ENCODE peak calls at places on chromosomes 16 and 17, in seven cellular contexts. N is heart right ventricle, Y is H9, E is stomach, J is epithelial cell of esophagus, D is tibial nerve, B is progenitor cell of endocrine pancreas. Z is an unnamed sample.

GRCh38 chr16:10036951-10037350 is 145.3 kb downstream of the GRIN2A start:
- DNase-seq in B (no peak), J (no peak), E (no peak), Y (no peak), D (no peak), N (no peak), Z (no peak)

GRCh38 chr17:81097134-81097942 is 62.4 kb downstream of the BAIAP2 start:
- DNase-seq in N (peak; percentile 76), E (peak; percentile 74), J (peak; percentile 82), B (peak; percentile 43), Y (peak; percentile 87), D (peak; percentile 83), Z (peak; percentile 53)

GRCh38 chr16:535446-536405 is 8.2 kb downstream of the CAPN15 start:
- DNase-seq in J (peak; percentile 83), B (no peak), N (no peak), D (no peak), Y (no peak), E (peak; percentile 81), Z (no peak)

GRCh38 chr17:81165246-81166032 is at the start of gene PVALEF:
- DNase-seq in N (no peak), B (peak; percentile 48), D (no peak), E (no peak), J (no peak), Y (peak; percentile 63), Z (no peak)

GRCh38 chr17:7080445-7081041 is 492 bp upstream of the CLEC10A start:
- DNase-seq in B (no peak), N (peak; percentile 39), J (no peak), Y (no peak), D (peak; percentile 21), E (no peak), Z (no peak)

GRCh38 chr17:73231363-73231762 is 30.3 kb downstream of the CPSF4L start:
- DNase-seq in B (no peak), N (no peak), J (no peak), D (no peak), Y (no peak), E (no peak), Z (no peak)

GRCh38 chr16:66226762-66227161 is 139.7 kb upstream of the CDH5 start:
- DNase-seq in J (no peak), N (peak; percentile 44), E (no peak), B (no peak), Y (no peak), D (no peak), Z (no peak)

GRCh38 chr17:82520041-82520910 is 744 bp downstream of the FOXK2 start:
- DNase-seq in N (peak; percentile 35), Y (no peak), D (no peak), J (peak; percentile 41), E (no peak), B (no peak), Z (peak; percentile 45)

GRCh38 chr16:86296263-86296662 is 214.1 kb upstream of the FOXF1 start:
- DNase-seq in J (no peak), B (no peak), E (no peak), Y (no peak), N (no peak), D (no peak), Z (no peak)

GRCh38 chr16:28139530-28139929 is 72.2 kb downstream of the XPO6 start:
- DNase-seq in E (no peak), D (no peak), J (no peak), B (no peak), Y (no peak), N (no peak), Z (no peak)

GRCh38 chr17:32102697-32103096 is 39.6 kb upstream of the RHOT1 start:
- DNase-seq in N (no peak), B (no peak), J (no peak), D (no peak), E (no peak), Y (no peak), Z (no peak)

GRCh38 chr17:82668631-82669099 is 20.4 kb upstream of the WDR45B start:
- DNase-seq in J (peak; percentile 62), N (peak; percentile 72), Y (peak; percentile 91), E (peak; percentile 83), D (no peak), B (peak; percentile 40), Z (peak; percentile 25)

GRCh38 chr16:14036869-14037268 is 34.2 kb upstream of the MRTFB start:
- DNase-seq in N (no peak), Y (no peak), B (no peak), E (no peak), D (no peak), J (no peak), Z (no peak)

GRCh38 chr17:36932383-36933173 is 4.7 kb upstream of the LHX1 start:
- DNase-seq in B (no peak), Y (peak; percentile 27), J (no peak), D (no peak), E (no peak), N (no peak), Z (no peak)

GRCh38 chr17:13395872-13396271 is 205.9 kb downstream of the HS3ST3A1 start:
- DNase-seq in Y (no peak), N (no peak), D (no peak), J (peak; percentile 42), E (no peak), B (no peak), Z (no peak)

GRCh38 chr16:1746693-1747195 is 24.6 kb downstream of the NME3 start:
- DNase-seq in B (no peak), J (no peak), N (no peak), Y (no peak), E (no peak), D (no peak), Z (no peak)

GRCh38 chr17:63173450-63173849 is 207.4 kb downstream of the TANC2 start:
- DNase-seq in Y (no peak), N (no peak), B (no peak), D (no peak), J (peak; percentile 45), E (no peak), Z (no peak)

GRCh38 chr17:8053600-8053999 is 14.7 kb downstream of the ALOX15B start:
- DNase-seq in B (no peak), J (peak; percentile 36), D (no peak), E (no peak), Y (no peak), N (no peak), Z (no peak)

GRCh38 chr16:68086336-68086821 is 1.2 kb downstream of the NFATC3 start:
- DNase-seq in D (no peak), B (no peak), N (no peak), J (peak; percentile 55), E (no peak), Y (no peak), Z (no peak)

GRCh38 chr16:87474566-87474996 is 18.2 kb downstream of the ZCCHC14 start:
- DNase-seq in D (no peak), N (no peak), J (no peak), E (no peak), B (no peak), Y (no peak), Z (no peak)

GRCh38 chr16:87028481-87029320 is 288.5 kb downstream of the C16orf95 start:
- DNase-seq in Y (no peak), N (no peak), J (no peak), D (no peak), B (no peak), E (no peak), Z (no peak)

GRCh38 chr17:56676807-56677206 is 83.3 kb downstream of the NOG start:
- DNase-seq in E (no peak), B (no peak), N (no peak), D (no peak), Y (no peak), J (peak; percentile 27), Z (no peak)
- TF ChIP-seq CTCF in E (no peak), B (no peak), N (no peak), D (no peak), Y (no peak), J (peak; percentile 26), Z (no peak)

GRCh38 chr17:45013021-45013997 is 38.1 kb downstream of the DCAKD start:
- DNase-seq in Y (peak; percentile 63), D (no peak), J (no peak), E (no peak), N (peak; percentile 36), B (no peak), Z (no peak)

GRCh38 chr17:45016237-45016636 is 35.2 kb downstream of the DCAKD start:
- DNase-seq in D (no peak), J (no peak), Y (no peak), N (no peak), E (no peak), B (no peak), Z (no peak)

GRCh38 chr17:45019177-45019711 is 32.2 kb downstream of the DCAKD start:
- DNase-seq in Y (no peak), N (peak; percentile 67), E (peak; percentile 61), J (peak; percentile 55), B (peak; percentile 47), D (no peak), Z (peak; percentile 38)

GRCh38 chr17:45018514-45019176 is 32.8 kb downstream of the DCAKD start:
- DNase-seq in E (no peak), J (no peak), N (peak; percentile 41), B (no peak), D (no peak), Y (no peak), Z (peak; percentile 24)

GRCh38 chr17:45016823-45017222 is 34.6 kb downstream of the DCAKD start:
- DNase-seq in Y (peak; percentile 81), J (peak; percentile 56), N (no peak), D (no peak), B (no peak), E (no peak), Z (no peak)
- TF ChIP-seq CTCF in Y (peak; percentile 65), J (peak; percentile 48), N (no peak), D (no peak), B (peak; percentile 31), E (no peak), Z (no peak)

GRCh38 chr17:68169840-68170239 is 78.0 kb upstream of the AMZ2 start:
- DNase-seq in N (no peak), J (no peak), Y (no peak), B (no peak), D (no peak), E (no peak), Z (no peak)
- TF ChIP-seq CTCF in N (no peak), J (no peak), Y (no peak), B (no peak), D (no peak), E (no peak), Z (no peak)

GRCh38 chr17:2028737-2029136 is 1.2 kb upstream of the DPH1 start:
- DNase-seq in J (no peak), D (no peak), E (no peak), Y (no peak), B (no peak), N (no peak), Z (no peak)
- TF ChIP-seq CTCF in J (no peak), D (no peak), E (no peak), Y (no peak), B (no peak), N (no peak), Z (no peak)

GRCh38 chr16:57999366-57999970 is 1.0 kb downstream of the ZNF319 start:
- DNase-seq in N (no peak), D (no peak), E (no peak), J (peak; percentile 55), Y (no peak), B (no peak), Z (no peak)
- TF ChIP-seq CTCF in N (no peak), D (no peak), E (no peak), J (peak; percentile 9), Y (peak; percentile 12), B (no peak), Z (no peak)

GRCh38 chr17:78192616-78193015 is 5.5 kb downstream of the AFMID start:
- DNase-seq in B (no peak), E (no peak), D (no peak), J (no peak), Y (no peak), N (no peak), Z (no peak)
- TF ChIP-seq CTCF in B (no peak), E (no peak), D (no peak), J (no peak), Y (no peak), N (no peak), Z (no peak)